ENCODE peak calls at places on chromosomes 16 and 17, in six cellular contexts. M is cardiac muscle cell, U is SK-N-SH, P is heart left ventricle, I is OCI-LY7, R is tibial nerve. X is an unnamed sample.

GRCh38 chr16:68948230-68948910 is 105.0 kb downstream of the TANGO6 start:
- DNase-seq in M (no peak), P (no peak), U (no peak), I (no peak), R (no peak), X (no peak)

GRCh38 chr17:44792276-44792675 is 33.5 kb downstream of the ADAM11 start:
- DNase-seq in I (no peak), R (no peak), U (no peak), P (no peak), M (no peak), X (peak)

GRCh38 chr17:69638516-69638915 is 224.0 kb downstream of the MAP2K6 start:
- DNase-seq in P (no peak), M (no peak), R (no peak), U (no peak), I (no peak), X (no peak)

GRCh38 chr17:9371019-9371418 is 204.6 kb downstream of the STX8 start:
- DNase-seq in R (no peak), U (no peak), P (no peak), M (no peak), I (no peak), X (no peak)

GRCh38 chr16:54879681-54880080 is 51.0 kb upstream of the IRX5 start:
- DNase-seq in I (no peak), R (no peak), M (no peak), U (no peak), P (no peak), X (no peak)

GRCh38 chr17:37168731-37169353 is 206.9 kb upstream of the C17orf78 start:
- DNase-seq in R (no peak), M (no peak), P (no peak), U (no peak), I (no peak), X (no peak)

GRCh38 chr17:71023631-71024030 is 854.3 kb downstream of the KCNJ2 start:
- DNase-seq in R (no peak), I (no peak), P (no peak), M (peak), U (peak), X (no peak)

GRCh38 chr17:69468211-69468610 is 53.7 kb downstream of the MAP2K6 start:
- DNase-seq in P (no peak), R (no peak), I (no peak), M (no peak), U (no peak), X (no peak)

GRCh38 chr16:76583466-76583865 is 306.3 kb downstream of the CNTNAP4 start:
- DNase-seq in U (peak), M (peak), I (no peak), R (no peak), P (peak), X (no peak)

GRCh38 chr16:58025351-58026138 is at the start of gene MMP15:
- DNase-seq in P (peak), R (no peak), I (peak), U (peak), M (peak), X (no peak)

GRCh38 chr16:56189990-56190902 is 1.0 kb upstream of the GNAO1 start:
- DNase-seq in P (no peak), U (peak), R (no peak), I (no peak), M (no peak), X (no peak)

GRCh38 chr16:68470461-68471150 is 22.3 kb upstream of the SMPD3 start:
- DNase-seq in U (no peak), M (no peak), P (peak), R (no peak), I (peak), X (no peak)

GRCh38 chr16:67805718-67806427 is 487 bp downstream of the RANBP10 start:
- DNase-seq in U (no peak), I (peak), P (peak), M (peak), R (no peak), X (no peak)

GRCh38 chr17:46770818-46771600 is 47.5 kb downstream of the WNT3 start:
- DNase-seq in I (peak), M (peak), P (peak), U (peak), R (no peak), X (no peak)

GRCh38 chr17:82465023-82465603 is 6.6 kb downstream of the NARF start:
- DNase-seq in I (no peak), U (no peak), M (no peak), R (no peak), P (no peak), X (no peak)

GRCh38 chr17:82325286-82326180 is 8.0 kb downstream of the SECTM1 start:
- DNase-seq in M (no peak), I (no peak), R (no peak), U (no peak), P (no peak), X (no peak)

GRCh38 chr17:16945141-16945493 is 26.8 kb downstream of the TNFRSF13B start:
- DNase-seq in R (no peak), I (no peak), U (no peak), P (no peak), M (no peak), X (peak)

GRCh38 chr17:37092041-37092440 is 143.3 kb downstream of the AATF start:
- DNase-seq in M (no peak), I (no peak), P (no peak), R (no peak), U (no peak), X (no peak)

DNA sequence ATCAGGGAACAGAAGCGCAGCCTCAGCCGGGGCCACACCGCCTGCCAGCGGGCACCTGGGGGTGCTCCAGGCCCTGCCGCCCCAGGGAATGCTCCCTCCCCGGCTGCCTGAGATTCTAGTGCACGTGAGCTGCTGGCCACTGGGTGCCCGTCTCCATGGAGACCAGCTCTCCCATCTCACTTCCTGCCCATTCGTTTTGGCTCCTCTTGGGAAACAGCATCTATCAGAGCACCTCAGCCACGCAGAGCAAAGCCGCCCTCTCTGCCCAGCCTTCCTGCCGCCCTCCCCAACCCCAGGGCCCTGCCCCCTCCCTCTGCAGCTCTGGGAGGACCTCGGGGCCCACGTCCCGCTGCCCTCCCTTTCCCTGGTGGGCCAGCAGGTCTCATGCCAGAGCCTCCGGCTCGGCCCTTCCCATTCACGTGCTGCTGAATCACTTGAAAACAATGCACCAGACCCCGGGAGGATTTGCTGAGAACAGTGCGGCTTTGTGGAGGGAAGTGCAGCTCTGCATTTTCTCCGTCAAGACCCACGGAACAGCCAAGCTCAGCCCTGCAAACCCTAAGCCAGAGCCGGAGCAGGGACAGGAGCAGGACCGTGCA is 19.4 kb downstream of the CEP295NL start:
- DNase-seq in I (no peak), P (peak), M (peak), U (peak), R (peak), X (peak)
- TF ChIP-seq CTCF in I (no peak), P (no peak), M (no peak), U (peak), R (no peak), X (no peak)

DNA sequence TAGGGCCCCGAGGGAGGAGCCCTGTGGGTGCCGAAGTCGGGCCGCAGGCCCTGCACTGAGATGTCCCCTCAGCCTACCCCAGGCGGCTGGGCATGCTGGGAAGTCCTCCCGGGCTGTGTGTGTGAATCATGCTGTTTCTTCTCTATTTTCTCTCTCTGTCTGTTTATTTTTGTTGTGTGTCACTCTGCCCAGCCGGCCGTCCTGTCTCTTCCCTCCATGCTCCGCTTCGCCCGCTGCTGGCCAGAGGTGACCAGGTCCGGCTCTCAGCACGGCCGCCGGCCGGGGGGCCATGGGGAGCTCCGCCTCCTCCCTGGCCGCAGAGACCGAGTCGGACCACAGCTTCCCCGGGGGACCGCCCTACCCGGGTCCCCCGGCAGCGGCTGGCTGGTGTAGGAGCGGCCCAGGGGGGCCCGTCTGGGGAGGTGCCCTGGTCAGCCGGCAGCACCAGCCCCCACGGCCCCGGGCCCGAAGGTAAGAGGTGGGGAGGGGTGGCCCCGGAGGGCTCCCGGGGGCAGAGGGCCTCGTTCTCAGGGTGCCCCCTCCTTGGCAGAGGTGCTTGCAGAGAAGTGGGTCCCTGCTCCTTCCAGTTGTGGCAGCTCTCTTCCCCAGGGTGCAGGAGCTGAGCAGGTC is 12.5 kb downstream of the CAPN15 start:
- DNase-seq in I (no peak), P (no peak), R (no peak), U (no peak), M (no peak), X (no peak)
- H3K27ac ChIP-seq in I (no peak), P (no peak), R (no peak), U (no peak), M (no peak), X (no peak)

GRCh38 chr16:23423496-23424049 is 29.4 kb downstream of the COG7 start:
- DNase-seq in M (no peak), I (no peak), P (peak), R (peak), U (no peak), X (peak)
- TF ChIP-seq CTCF in M (no peak), I (no peak), P (no peak), R (no peak), U (no peak), X (no peak)

GRCh38 chr16:84271037-84271436 is 23.6 kb upstream of the WFDC1 start:
- DNase-seq in R (no peak), I (no peak), P (no peak), M (no peak), U (no peak), X (no peak)

GRCh38 chr16:84272740-84273320 is 21.8 kb upstream of the WFDC1 start:
- DNase-seq in R (no peak), P (no peak), M (no peak), I (no peak), U (no peak), X (no peak)

GRCh38 chr16:84270531-84270930 is 24.1 kb upstream of the WFDC1 start:
- DNase-seq in R (no peak), I (no peak), U (no peak), P (no peak), M (no peak), X (no peak)

GRCh38 chr16:84270071-84270470 is 24.6 kb upstream of the WFDC1 start:
- DNase-seq in I (no peak), R (no peak), P (no peak), U (no peak), M (no peak), X (no peak)

DNA sequence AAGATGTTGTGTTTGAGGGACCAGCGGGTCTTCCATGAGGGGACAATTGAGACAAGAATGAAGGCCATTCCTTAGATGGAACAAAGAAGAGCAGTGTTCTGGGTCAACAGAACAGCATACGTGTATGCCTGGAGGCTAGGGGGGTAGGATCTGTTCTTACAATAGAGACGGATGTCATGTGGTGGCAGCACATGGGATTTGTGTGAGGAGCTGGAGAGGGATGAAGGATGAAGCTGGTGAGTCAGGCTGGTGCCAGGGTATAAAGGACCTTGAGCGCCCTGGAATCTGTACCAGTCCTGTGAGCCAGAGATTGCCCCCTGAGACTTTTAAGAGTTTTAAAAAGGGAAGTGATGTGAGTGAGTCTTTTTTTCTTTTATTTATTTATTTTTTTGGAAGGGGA is 22.8 kb upstream of the WFDC1 start:
- DNase-seq in U (no peak), R (no peak), I (no peak), P (no peak), M (no peak), X (no peak)
- H3K27ac ChIP-seq in U (no peak), R (no peak), I (no peak), P (no peak), M (no peak), X (no peak)

X was measured in coronary artery.